ENCODE peak calls at places on chromosomes 5 and 9, in ten cellular contexts. One of them, this sample, is unnamed.

GRCh38 chr9:132943677-132944293 is 631 bp downstream of the TSC1 start:
- DNase-seq in PC-9: no peak
- DNase-seq in fibroblast of the aortic adventitia: peak
- DNase-seq in heart right ventricle: no peak
- DNase-seq in ovary: no peak
- DNase-seq in fibroblast of lung: no peak
- DNase-seq in uterus: no peak
- DNase-seq in AG09309: no peak
- DNase-seq in GM23338: peak
- DNase-seq in lung: no peak
- DNase-seq in this sample: no peak

GRCh38 chr5:3200356-3200755 is 395.3 kb upstream of the IRX1 start:
- DNase-seq in ovary: no peak
- DNase-seq in fibroblast of the aortic adventitia: no peak
- DNase-seq in PC-9: no peak
- DNase-seq in lung: no peak
- DNase-seq in AG09309: no peak
- DNase-seq in fibroblast of lung: no peak
- DNase-seq in uterus: no peak
- DNase-seq in GM23338: no peak
- DNase-seq in heart right ventricle: no peak
- DNase-seq in this sample: no peak

GRCh38 chr5:140298183-140298601 is 4.7 kb downstream of the PFDN1 start:
- DNase-seq in ovary: no peak
- DNase-seq in AG09309: no peak
- DNase-seq in GM23338: peak
- DNase-seq in fibroblast of lung: peak
- DNase-seq in fibroblast of the aortic adventitia: peak
- DNase-seq in PC-9: peak
- DNase-seq in uterus: no peak
- DNase-seq in lung: no peak
- DNase-seq in heart right ventricle: no peak
- DNase-seq in this sample: peak

GRCh38 chr5:56078675-56079500 is 84.1 kb upstream of the IL6ST start:
- DNase-seq in uterus: peak
- DNase-seq in heart right ventricle: no peak
- DNase-seq in PC-9: no peak
- DNase-seq in fibroblast of the aortic adventitia: peak
- DNase-seq in GM23338: no peak
- DNase-seq in fibroblast of lung: peak
- DNase-seq in lung: no peak
- DNase-seq in AG09309: no peak
- DNase-seq in ovary: no peak
- DNase-seq in this sample: peak

GRCh38 chr5:100270323-100270771 is 264.8 kb upstream of the FAM174A start:
- DNase-seq in uterus: no peak
- DNase-seq in heart right ventricle: no peak
- DNase-seq in PC-9: no peak
- DNase-seq in GM23338: no peak
- DNase-seq in AG09309: no peak
- DNase-seq in fibroblast of the aortic adventitia: no peak
- DNase-seq in lung: no peak
- DNase-seq in ovary: no peak
- DNase-seq in fibroblast of lung: peak
- DNase-seq in this sample: peak

GRCh38 chr5:68709229-68709628 is 384.6 kb upstream of the SLC30A5 start:
- DNase-seq in heart right ventricle: no peak
- DNase-seq in GM23338: no peak
- DNase-seq in lung: no peak
- DNase-seq in PC-9: no peak
- DNase-seq in ovary: no peak
- DNase-seq in uterus: no peak
- DNase-seq in fibroblast of lung: no peak
- DNase-seq in AG09309: no peak
- DNase-seq in fibroblast of the aortic adventitia: no peak
- DNase-seq in this sample: no peak

GRCh38 chr5:131782717-131783116 is 14.1 kb downstream of the FNIP1 start:
- DNase-seq in fibroblast of lung: no peak
- DNase-seq in GM23338: no peak
- DNase-seq in PC-9: no peak
- DNase-seq in fibroblast of the aortic adventitia: no peak
- DNase-seq in AG09309: no peak
- DNase-seq in ovary: no peak
- DNase-seq in heart right ventricle: no peak
- DNase-seq in uterus: no peak
- DNase-seq in lung: no peak
- DNase-seq in this sample: no peak

GRCh38 chr9:133043449-133044035 is 12.7 kb downstream of the GTF3C5 start:
- DNase-seq in AG09309: no peak
- DNase-seq in fibroblast of lung: no peak
- DNase-seq in PC-9: no peak
- DNase-seq in ovary: no peak
- DNase-seq in heart right ventricle: no peak
- DNase-seq in uterus: no peak
- DNase-seq in lung: no peak
- DNase-seq in fibroblast of the aortic adventitia: no peak
- DNase-seq in GM23338: no peak
- DNase-seq in this sample: no peak

GRCh38 chr5:127757576-127757975 is 54.4 kb downstream of the CCDC192 start:
- DNase-seq in fibroblast of the aortic adventitia: peak
- DNase-seq in PC-9: peak
- DNase-seq in ovary: no peak
- DNase-seq in lung: no peak
- DNase-seq in uterus: no peak
- DNase-seq in AG09309: peak
- DNase-seq in GM23338: peak
- DNase-seq in heart right ventricle: no peak
- DNase-seq in fibroblast of lung: peak
- DNase-seq in this sample: peak

GRCh38 chr9:134852906-134853654 is 27.5 kb upstream of the FCN2 start:
- DNase-seq in fibroblast of the aortic adventitia: no peak
- DNase-seq in AG09309: no peak
- DNase-seq in lung: no peak
- DNase-seq in uterus: no peak
- DNase-seq in GM23338: no peak
- DNase-seq in fibroblast of lung: no peak
- DNase-seq in ovary: peak
- DNase-seq in heart right ventricle: no peak
- DNase-seq in PC-9: no peak
- DNase-seq in this sample: no peak

GRCh38 chr9:95018099-95018927 is 291.8 kb downstream of the AOPEP start:
- DNase-seq in fibroblast of the aortic adventitia: peak
- DNase-seq in fibroblast of lung: peak
- DNase-seq in ovary: no peak
- DNase-seq in heart right ventricle: peak
- DNase-seq in uterus: no peak
- DNase-seq in PC-9: no peak
- DNase-seq in GM23338: peak
- DNase-seq in lung: no peak
- DNase-seq in AG09309: peak
- DNase-seq in this sample: peak

GRCh38 chr5:1801061-1801953 is at the start of gene NDUFS6:
- DNase-seq in GM23338: peak
- DNase-seq in AG09309: no peak
- DNase-seq in PC-9: peak
- DNase-seq in ovary: peak
- DNase-seq in lung: peak
- DNase-seq in fibroblast of the aortic adventitia: peak
- DNase-seq in uterus: peak
- DNase-seq in fibroblast of lung: peak
- DNase-seq in heart right ventricle: peak
- DNase-seq in this sample: peak

GRCh38 chr5:173480896-173481295 is 135.6 kb downstream of the BOD1 start:
- DNase-seq in lung: no peak
- DNase-seq in uterus: no peak
- DNase-seq in AG09309: no peak
- DNase-seq in heart right ventricle: no peak
- DNase-seq in fibroblast of the aortic adventitia: no peak
- DNase-seq in GM23338: no peak
- DNase-seq in ovary: no peak
- DNase-seq in fibroblast of lung: no peak
- DNase-seq in PC-9: no peak
- DNase-seq in this sample: no peak

GRCh38 chr5:157476699-157477408 is 16.8 kb downstream of the NIPAL4 start:
- DNase-seq in uterus: no peak
- DNase-seq in fibroblast of the aortic adventitia: peak
- DNase-seq in heart right ventricle: no peak
- DNase-seq in PC-9: peak
- DNase-seq in lung: no peak
- DNase-seq in ovary: no peak
- DNase-seq in GM23338: peak
- DNase-seq in fibroblast of lung: peak
- DNase-seq in AG09309: no peak
- DNase-seq in this sample: peak

DNA sequence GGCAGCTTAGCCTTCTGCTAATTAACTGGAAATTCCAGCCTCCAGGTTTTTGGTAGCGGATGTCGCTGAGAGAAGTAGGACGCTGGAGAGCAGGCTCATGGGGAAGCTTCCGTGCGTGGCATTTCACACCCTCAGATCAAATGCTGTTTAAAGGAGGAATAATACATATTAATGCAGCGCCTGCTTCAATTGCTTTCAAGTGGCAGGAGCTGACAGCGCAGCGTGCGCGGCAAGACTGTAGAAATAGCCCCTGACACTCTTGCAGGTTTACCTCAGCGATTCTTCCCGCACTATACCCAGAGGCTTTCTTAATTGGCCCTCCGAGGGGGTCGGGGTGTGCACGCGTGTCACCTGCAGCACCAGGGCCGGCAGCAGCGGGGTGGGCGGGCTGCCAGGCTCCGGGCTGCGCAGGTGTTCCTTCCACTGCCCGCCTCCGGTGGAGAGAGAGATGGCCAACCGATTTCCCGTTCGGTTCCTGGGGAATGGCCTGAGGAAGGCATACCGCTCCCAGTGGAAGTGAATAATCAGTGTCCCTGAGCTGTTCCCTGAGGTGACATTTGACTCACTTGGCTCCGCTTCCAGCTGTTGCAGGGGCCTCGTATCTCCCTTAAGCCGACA is 427.9 kb downstream of the KCTD16 start:
- DNase-seq in fibroblast of the aortic adventitia: no peak
- DNase-seq in uterus: no peak
- DNase-seq in fibroblast of lung: no peak
- DNase-seq in PC-9: no peak
- DNase-seq in heart right ventricle: no peak
- DNase-seq in GM23338: peak
- DNase-seq in ovary: no peak
- DNase-seq in AG09309: no peak
- DNase-seq in lung: no peak
- DNase-seq in this sample: no peak
- H3K4me3 ChIP-seq in fibroblast of the aortic adventitia: peak
- H3K4me3 ChIP-seq in uterus: no peak
- H3K4me3 ChIP-seq in fibroblast of lung: no peak
- H3K4me3 ChIP-seq in PC-9: no peak
- H3K4me3 ChIP-seq in heart right ventricle: peak
- H3K4me3 ChIP-seq in GM23338: peak
- H3K4me3 ChIP-seq in ovary: no peak
- H3K4me3 ChIP-seq in AG09309: peak
- H3K4me3 ChIP-seq in lung: no peak
- H3K4me3 ChIP-seq in this sample: no peak

GRCh38 chr5:169270827-169271226 is 30.1 kb downstream of the SLIT3 start:
- DNase-seq in fibroblast of the aortic adventitia: no peak
- DNase-seq in fibroblast of lung: no peak
- DNase-seq in ovary: no peak
- DNase-seq in heart right ventricle: no peak
- DNase-seq in PC-9: no peak
- DNase-seq in lung: no peak
- DNase-seq in uterus: no peak
- DNase-seq in AG09309: no peak
- DNase-seq in GM23338: no peak
- DNase-seq in this sample: no peak

GRCh38 chr5:169268019-169268418 is 32.9 kb downstream of the SLIT3 start:
- DNase-seq in uterus: no peak
- DNase-seq in fibroblast of lung: no peak
- DNase-seq in AG09309: peak
- DNase-seq in PC-9: no peak
- DNase-seq in ovary: no peak
- DNase-seq in GM23338: no peak
- DNase-seq in lung: no peak
- DNase-seq in heart right ventricle: no peak
- DNase-seq in fibroblast of the aortic adventitia: peak
- DNase-seq in this sample: no peak

GRCh38 chr5:169263591-169263990 is 37.3 kb downstream of the SLIT3 start:
- DNase-seq in PC-9: no peak
- DNase-seq in AG09309: no peak
- DNase-seq in uterus: no peak
- DNase-seq in fibroblast of the aortic adventitia: peak
- DNase-seq in lung: no peak
- DNase-seq in heart right ventricle: no peak
- DNase-seq in fibroblast of lung: no peak
- DNase-seq in GM23338: no peak
- DNase-seq in ovary: no peak
- DNase-seq in this sample: no peak

GRCh38 chr5:169265888-169266287 is 35.1 kb downstream of the SLIT3 start:
- DNase-seq in fibroblast of lung: no peak
- DNase-seq in PC-9: no peak
- DNase-seq in lung: no peak
- DNase-seq in AG09309: no peak
- DNase-seq in GM23338: peak
- DNase-seq in ovary: no peak
- DNase-seq in fibroblast of the aortic adventitia: no peak
- DNase-seq in heart right ventricle: no peak
- DNase-seq in uterus: no peak
- DNase-seq in this sample: no peak
- TF ChIP-seq CTCF in fibroblast of lung: no peak
- TF ChIP-seq CTCF in PC-9: peak
- TF ChIP-seq CTCF in lung: no peak
- TF ChIP-seq CTCF in AG09309: no peak
- TF ChIP-seq CTCF in GM23338: peak
- TF ChIP-seq CTCF in ovary: no peak
- TF ChIP-seq CTCF in fibroblast of the aortic adventitia: peak
- TF ChIP-seq CTCF in heart right ventricle: no peak
- TF ChIP-seq CTCF in uterus: no peak
- TF ChIP-seq CTCF in this sample: peak

DNA sequence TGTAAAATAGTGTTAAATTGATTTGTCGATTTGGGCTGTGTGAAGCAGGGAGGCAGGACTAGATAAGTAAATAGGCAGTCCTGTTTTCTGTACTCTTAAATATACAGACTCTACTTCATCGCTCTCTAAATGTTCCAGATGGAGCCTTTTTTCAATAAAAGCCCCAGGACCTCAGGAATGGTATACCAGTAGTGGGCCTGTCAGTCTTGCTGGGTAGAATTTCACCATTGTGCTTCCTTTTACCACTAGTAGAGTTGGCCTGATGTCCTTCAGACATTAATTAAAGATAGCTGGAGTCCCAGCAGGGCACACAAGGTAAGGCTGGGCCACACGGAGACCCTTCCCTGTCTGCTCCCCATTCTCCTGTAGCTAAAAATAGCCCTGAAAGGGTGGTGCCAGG is 6.0 kb downstream of the SNX18 start:
- DNase-seq in AG09309: no peak
- DNase-seq in fibroblast of lung: no peak
- DNase-seq in heart right ventricle: no peak
- DNase-seq in uterus: no peak
- DNase-seq in GM23338: no peak
- DNase-seq in PC-9: no peak
- DNase-seq in lung: no peak
- DNase-seq in ovary: no peak
- DNase-seq in fibroblast of the aortic adventitia: no peak
- DNase-seq in this sample: no peak
- H3K4me3 ChIP-seq in AG09309: no peak
- H3K4me3 ChIP-seq in fibroblast of lung: no peak
- H3K4me3 ChIP-seq in heart right ventricle: no peak
- H3K4me3 ChIP-seq in uterus: no peak
- H3K4me3 ChIP-seq in GM23338: no peak
- H3K4me3 ChIP-seq in PC-9: peak
- H3K4me3 ChIP-seq in lung: no peak
- H3K4me3 ChIP-seq in ovary: no peak
- H3K4me3 ChIP-seq in fibroblast of the aortic adventitia: peak
- H3K4me3 ChIP-seq in this sample: no peak

GRCh38 chr5:61339764-61340163 is 7.7 kb downstream of the ZSWIM6 start:
- DNase-seq in lung: no peak
- DNase-seq in PC-9: no peak
- DNase-seq in fibroblast of the aortic adventitia: no peak
- DNase-seq in AG09309: no peak
- DNase-seq in fibroblast of lung: no peak
- DNase-seq in ovary: no peak
- DNase-seq in GM23338: no peak
- DNase-seq in heart right ventricle: no peak
- DNase-seq in uterus: no peak
- DNase-seq in this sample: no peak
- TF ChIP-seq CTCF in lung: no peak
- TF ChIP-seq CTCF in PC-9: no peak
- TF ChIP-seq CTCF in fibroblast of the aortic adventitia: no peak
- TF ChIP-seq CTCF in AG09309: no peak
- TF ChIP-seq CTCF in fibroblast of lung: no peak
- TF ChIP-seq CTCF in ovary: no peak
- TF ChIP-seq CTCF in GM23338: no peak
- TF ChIP-seq CTCF in heart right ventricle: no peak
- TF ChIP-seq CTCF in uterus: no peak
- TF ChIP-seq CTCF in this sample: no peak

This sample was measured in fibroblast of pulmonary artery.